ENCODE peak calls at places on chromosomes 7 and 10, in four cellular contexts. One of them, this sample, is unnamed.

GRCh38 chr7:77467453-77467852 is 51.3 kb upstream of the GSAP start:
- DNase-seq in GM13976: no peak
- DNase-seq in foreskin fibroblast: no peak
- DNase-seq in GM12865: no peak
- DNase-seq in this sample: no peak

GRCh38 chr7:138004046-138004445 is 2.2 kb upstream of the CREB3L2 start:
- DNase-seq in GM12865: no peak
- DNase-seq in GM13976: no peak
- DNase-seq in foreskin fibroblast: no peak
- DNase-seq in this sample: no peak

GRCh38 chr7:50690541-50691011 is 92.1 kb downstream of the GRB10 start:
- DNase-seq in GM13976: no peak
- DNase-seq in foreskin fibroblast: peak; percentile 58
- DNase-seq in GM12865: no peak
- DNase-seq in this sample: no peak

GRCh38 chr10:68238371-68238770 is 6.5 kb upstream of the ATOH7 start:
- DNase-seq in foreskin fibroblast: no peak
- DNase-seq in GM12865: no peak
- DNase-seq in GM13976: no peak
- DNase-seq in this sample: no peak

GRCh38 chr10:17652585-17652984 is 8.6 kb downstream of the STAM start:
- DNase-seq in GM13976: no peak
- DNase-seq in foreskin fibroblast: no peak
- DNase-seq in GM12865: no peak
- DNase-seq in this sample: no peak

GRCh38 chr10:120975072-120975910 is 124.1 kb downstream of the WDR11 start:
- DNase-seq in GM13976: no peak
- DNase-seq in foreskin fibroblast: no peak
- DNase-seq in GM12865: no peak
- DNase-seq in this sample: no peak

GRCh38 chr10:30639946-30640786 is 10.6 kb upstream of the LYZL2 start:
- DNase-seq in GM12865: peak; percentile 68
- DNase-seq in foreskin fibroblast: peak; percentile 42
- DNase-seq in GM13976: peak; percentile 61
- DNase-seq in this sample: no peak

GRCh38 chr10:6033954-6034353 is 28.2 kb downstream of the IL2RA start:
- DNase-seq in GM12865: no peak
- DNase-seq in GM13976: no peak
- DNase-seq in foreskin fibroblast: no peak
- DNase-seq in this sample: no peak

GRCh38 chr7:30738026-30738915 is 13.7 kb upstream of the INMT start:
- DNase-seq in GM13976: no peak
- DNase-seq in foreskin fibroblast: no peak
- DNase-seq in GM12865: no peak
- DNase-seq in this sample: no peak

GRCh38 chr7:55550010-55550409 is 22.3 kb downstream of the VOPP1 start:
- DNase-seq in GM13976: no peak
- DNase-seq in GM12865: peak; percentile 77
- DNase-seq in foreskin fibroblast: no peak
- DNase-seq in this sample: no peak

GRCh38 chr7:98394377-98394836 is 6.5 kb downstream of the BAIAP2L1 start:
- DNase-seq in foreskin fibroblast: peak; percentile 73
- DNase-seq in GM13976: no peak
- DNase-seq in GM12865: no peak
- DNase-seq in this sample: no peak

GRCh38 chr7:151137841-151138540 is 29.5 kb downstream of the GBX1 start:
- DNase-seq in foreskin fibroblast: no peak
- DNase-seq in GM13976: peak; percentile 36
- DNase-seq in GM12865: no peak
- DNase-seq in this sample: no peak

GRCh38 chr10:47406548-47406869 is 22.4 kb upstream of the ZNF488 start:
- DNase-seq in GM13976: no peak
- DNase-seq in GM12865: no peak
- DNase-seq in foreskin fibroblast: no peak
- DNase-seq in this sample: no peak

GRCh38 chr10:103549349-103549685 is 55.8 kb downstream of the NEURL1 start:
- DNase-seq in GM13976: no peak
- DNase-seq in foreskin fibroblast: no peak
- DNase-seq in GM12865: no peak
- DNase-seq in this sample: no peak

GRCh38 chr10:62860946-62861345 is 44.8 kb upstream of the EGR2 start:
- DNase-seq in foreskin fibroblast: no peak
- DNase-seq in GM13976: no peak
- DNase-seq in GM12865: no peak
- DNase-seq in this sample: no peak

GRCh38 chr10:124917939-124918830 is 23.7 kb upstream of the ZRANB1 start:
- DNase-seq in foreskin fibroblast: peak; percentile 56
- DNase-seq in GM13976: no peak
- DNase-seq in GM12865: no peak
- DNase-seq in this sample: peak; percentile 53

GRCh38 chr7:129037585-129037984 is 17.3 kb downstream of the TNPO3 start:
- DNase-seq in foreskin fibroblast: no peak
- DNase-seq in GM13976: no peak
- DNase-seq in GM12865: no peak
- DNase-seq in this sample: no peak

GRCh38 chr7:100629117-100629711 is 12.1 kb downstream of the TFR2 start:
- DNase-seq in foreskin fibroblast: no peak
- DNase-seq in GM12865: peak; percentile 71
- DNase-seq in GM13976: peak; percentile 70
- DNase-seq in this sample: no peak

GRCh38 chr10:17229967-17230682 is 2.1 kb downstream of the VIM start:
- DNase-seq in foreskin fibroblast: no peak
- DNase-seq in GM12865: peak; percentile 93
- DNase-seq in GM13976: peak; percentile 74
- DNase-seq in this sample: peak; percentile 83

GRCh38 chr10:24920907-24921881 is 31.2 kb downstream of the PRTFDC1 start:
- DNase-seq in GM13976: peak; percentile 43
- DNase-seq in foreskin fibroblast: peak; percentile 97
- DNase-seq in GM12865: peak; percentile 53
- DNase-seq in this sample: no peak

GRCh38 chr7:105639677-105640493 is 58.6 kb upstream of the EFCAB10 start:
- DNase-seq in foreskin fibroblast: no peak
- DNase-seq in GM12865: no peak
- DNase-seq in GM13976: no peak
- DNase-seq in this sample: no peak

GRCh38 chr10:104666106-104666505 is 25.0 kb downstream of the SORCS3 start:
- DNase-seq in foreskin fibroblast: no peak
- DNase-seq in GM12865: no peak
- DNase-seq in GM13976: no peak
- DNase-seq in this sample: no peak

GRCh38 chr10:3407208-3407607 is 234.6 kb upstream of the PITRM1 start:
- DNase-seq in foreskin fibroblast: no peak
- DNase-seq in GM13976: no peak
- DNase-seq in GM12865: no peak
- DNase-seq in this sample: no peak

DNA sequence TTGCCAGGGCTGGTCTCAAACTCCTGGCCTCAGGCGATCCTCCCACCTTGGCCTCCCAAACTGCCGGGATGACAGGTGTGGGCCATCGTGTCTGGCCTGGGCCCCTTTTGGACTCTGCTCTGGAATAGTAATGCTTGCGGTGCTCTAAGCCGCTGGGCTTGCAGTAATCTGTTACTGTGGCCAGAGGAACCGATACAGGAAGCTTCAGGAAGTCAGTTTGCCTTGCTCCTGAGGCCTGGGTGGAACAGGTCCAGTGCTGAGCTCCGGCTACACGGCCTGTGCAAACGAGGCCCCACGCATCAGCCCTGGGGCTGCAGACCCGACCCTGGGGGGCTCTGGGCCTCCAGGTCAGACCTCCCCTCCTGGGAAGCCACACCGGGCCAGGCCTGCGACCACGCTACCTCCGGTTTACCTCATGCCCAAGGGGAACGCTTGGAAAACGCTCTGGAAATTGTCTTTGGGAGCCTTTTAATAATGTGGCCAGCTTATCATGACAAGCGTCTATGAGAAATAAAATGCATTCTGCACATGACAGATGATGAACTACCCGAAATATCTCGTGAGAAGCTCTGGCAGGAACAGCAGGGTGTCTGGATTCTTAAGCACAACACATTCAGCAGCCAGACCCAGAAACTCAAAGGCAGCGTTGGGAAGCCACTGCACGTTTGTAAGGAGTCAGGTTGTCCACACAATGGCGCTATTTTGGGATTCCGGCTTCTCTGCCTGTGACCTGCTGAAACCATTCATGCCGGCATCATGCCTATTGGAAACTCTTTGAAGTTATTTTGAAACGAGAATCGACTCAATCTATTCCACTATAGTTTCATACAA is 10.1 kb upstream of the ADAP1 start:
- DNase-seq in GM12865: no peak
- DNase-seq in foreskin fibroblast: no peak
- DNase-seq in GM13976: no peak
- DNase-seq in this sample: no peak
- TF ChIP-seq CTCF in GM12865: no peak
- TF ChIP-seq CTCF in foreskin fibroblast: peak; percentile 9
- TF ChIP-seq CTCF in GM13976: no peak
- TF ChIP-seq CTCF in this sample: peak; percentile 38

GRCh38 chr7:47392241-47392759 is 189.6 kb downstream of the TNS3 start:
- DNase-seq in foreskin fibroblast: peak; percentile 52
- DNase-seq in GM13976: no peak
- DNase-seq in GM12865: no peak
- DNase-seq in this sample: no peak
- TF ChIP-seq CTCF in foreskin fibroblast: peak; percentile 52
- TF ChIP-seq CTCF in GM13976: no peak
- TF ChIP-seq CTCF in GM12865: no peak
- TF ChIP-seq CTCF in this sample: no peak

GRCh38 chr10:73131295-73131694 is 21.0 kb downstream of the NUDT13 start:
- DNase-seq in GM13976: no peak
- DNase-seq in foreskin fibroblast: no peak
- DNase-seq in GM12865: no peak
- DNase-seq in this sample: no peak

GRCh38 chr10:73126343-73126742 is 16.1 kb downstream of the NUDT13 start:
- DNase-seq in foreskin fibroblast: no peak
- DNase-seq in GM13976: no peak
- DNase-seq in GM12865: no peak
- DNase-seq in this sample: no peak

GRCh38 chr10:73134727-73135126 is 24.5 kb downstream of the NUDT13 start:
- DNase-seq in foreskin fibroblast: no peak
- DNase-seq in GM13976: no peak
- DNase-seq in GM12865: no peak
- DNase-seq in this sample: no peak

GRCh38 chr10:73136627-73137026 is 26.4 kb downstream of the NUDT13 start:
- DNase-seq in foreskin fibroblast: no peak
- DNase-seq in GM12865: no peak
- DNase-seq in GM13976: no peak
- DNase-seq in this sample: no peak

GRCh38 chr10:73131913-73132686 is 21.8 kb downstream of the NUDT13 start:
- DNase-seq in GM12865: no peak
- DNase-seq in foreskin fibroblast: no peak
- DNase-seq in GM13976: no peak
- DNase-seq in this sample: no peak
- TF ChIP-seq CTCF in GM12865: no peak
- TF ChIP-seq CTCF in foreskin fibroblast: no peak
- TF ChIP-seq CTCF in GM13976: no peak
- TF ChIP-seq CTCF in this sample: no peak

GRCh38 chr7:13117103-13117502 is 429.7 kb downstream of the ARL4A start:
- DNase-seq in foreskin fibroblast: no peak
- DNase-seq in GM13976: no peak
- DNase-seq in GM12865: no peak
- DNase-seq in this sample: no peak
- TF ChIP-seq CTCF in foreskin fibroblast: peak; percentile 43
- TF ChIP-seq CTCF in GM13976: no peak
- TF ChIP-seq CTCF in GM12865: no peak
- TF ChIP-seq CTCF in this sample: peak; percentile 69

DNA sequence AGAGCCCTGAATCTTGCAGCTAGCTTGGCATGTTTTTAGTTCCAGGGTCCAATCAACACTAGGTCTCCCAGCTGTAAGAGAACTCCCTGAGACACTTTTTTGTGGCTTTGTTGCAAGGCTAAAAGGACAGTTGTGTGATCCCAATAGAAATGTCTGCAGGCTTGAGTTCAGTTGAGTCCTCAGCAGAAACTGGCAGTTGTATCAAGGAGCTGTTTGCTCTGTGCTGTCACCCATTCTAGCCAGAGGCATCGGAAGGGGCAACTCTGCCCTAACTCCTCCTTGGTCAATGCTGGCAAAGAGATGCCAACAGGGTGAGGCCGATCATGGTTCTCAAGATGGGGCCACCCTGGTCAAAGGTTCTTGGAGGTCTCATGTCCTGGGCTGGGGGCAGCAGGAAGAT is 224.1 kb downstream of the BUB3 start:
- DNase-seq in GM13976: no peak
- DNase-seq in GM12865: no peak
- DNase-seq in foreskin fibroblast: no peak
- DNase-seq in this sample: no peak
- TF ChIP-seq CTCF in GM13976: no peak
- TF ChIP-seq CTCF in GM12865: no peak
- TF ChIP-seq CTCF in foreskin fibroblast: no peak
- TF ChIP-seq CTCF in this sample: no peak

DNA sequence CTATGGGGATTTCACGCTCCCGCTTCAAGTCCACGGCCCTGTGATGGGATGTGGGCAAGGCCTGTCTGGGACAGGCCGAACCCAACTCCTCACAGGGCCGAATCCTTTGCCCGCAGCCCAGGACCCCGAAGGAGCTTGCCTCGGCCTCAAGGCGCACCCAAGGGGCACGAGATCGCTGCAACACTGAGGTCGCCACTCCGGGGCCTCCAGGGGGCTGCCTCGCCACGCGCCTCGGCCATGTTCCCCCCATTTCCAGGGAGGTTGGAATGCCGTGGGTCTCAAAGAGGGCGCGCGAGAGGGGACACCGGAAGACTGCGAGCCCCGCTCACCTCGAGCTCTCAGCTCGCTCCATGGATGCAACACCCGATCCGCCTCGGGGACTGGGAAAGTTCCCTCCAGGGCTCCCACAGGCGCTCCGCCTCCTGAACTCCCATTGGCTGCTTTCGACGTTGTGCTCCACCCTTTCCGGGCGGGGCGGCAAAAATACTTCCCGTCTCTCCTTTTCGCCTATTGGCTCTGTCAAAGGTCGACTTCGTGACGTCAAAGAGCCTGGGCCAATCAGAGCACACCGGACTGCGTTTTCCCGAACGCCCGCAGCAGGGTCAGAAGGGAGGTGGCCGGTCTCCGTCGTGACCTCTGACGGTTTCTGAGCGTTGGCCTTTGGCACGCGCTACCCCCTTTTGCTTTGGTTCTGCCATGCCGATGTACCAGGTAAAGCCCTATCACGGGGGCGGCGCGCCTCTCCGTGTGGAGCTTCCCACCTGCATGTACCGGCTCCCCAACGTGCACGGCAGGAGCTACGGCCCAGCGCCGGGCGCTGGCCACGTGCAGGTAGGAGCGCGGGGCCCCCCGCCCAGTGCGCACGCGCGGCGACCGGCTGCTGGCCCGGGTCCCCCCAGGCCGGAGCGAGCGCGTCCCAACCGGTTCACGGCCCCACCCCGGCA is at the start of the genes AIMP2 and PMS2:
- DNase-seq in foreskin fibroblast: peak; percentile 98
- DNase-seq in GM13976: peak; percentile 94
- DNase-seq in GM12865: peak; percentile 98
- DNase-seq in this sample: peak; percentile 98
- TF ChIP-seq CTCF in foreskin fibroblast: no peak
- TF ChIP-seq CTCF in GM13976: peak; percentile 5
- TF ChIP-seq CTCF in GM12865: peak; percentile 30
- TF ChIP-seq CTCF in this sample: peak; percentile 21

GRCh38 chr7:142654398-142654797 is 94.9 kb upstream of the PRSS1 start:
- DNase-seq in GM12865: no peak
- DNase-seq in foreskin fibroblast: no peak
- DNase-seq in GM13976: no peak
- DNase-seq in this sample: no peak
- TF ChIP-seq CTCF in GM12865: no peak
- TF ChIP-seq CTCF in foreskin fibroblast: no peak
- TF ChIP-seq CTCF in GM13976: no peak
- TF ChIP-seq CTCF in this sample: no peak

GRCh38 chr7:96355990-96356506 is 34.1 kb upstream of the SLC25A13 start:
- DNase-seq in GM13976: no peak
- DNase-seq in foreskin fibroblast: no peak
- DNase-seq in GM12865: no peak
- DNase-seq in this sample: no peak
- TF ChIP-seq CTCF in GM13976: no peak
- TF ChIP-seq CTCF in foreskin fibroblast: no peak
- TF ChIP-seq CTCF in GM12865: no peak
- TF ChIP-seq CTCF in this sample: no peak

This sample was measured in type B pancreatic cell.